ENCODE peak calls at places on chromosomes 1 and 21, in ten cellular contexts. One of them, this sample, is unnamed.

GRCh38 chr1:118809586-118809985 is 178.6 kb downstream of the TBX15 start:
- DNase-seq in Right ventricle myocardium superior: no peak
- DNase-seq in activated CD4-positive, alpha-beta T cell treated with anti-CD3 and anti-CD28 coated beads, Interleukin-2, amount 50 U/mL, for 1 hour: no peak
- DNase-seq in adrenal gland: no peak
- DNase-seq in neuronal stem cell: no peak
- DNase-seq in GM12865: no peak
- DNase-seq in GM03348: no peak
- DNase-seq in NCI-H510A treated with DMSO at 0.1 percent for 48 hours: no peak
- DNase-seq in CD8-positive, alpha-beta memory T cell: no peak
- DNase-seq in NCI-H1694 treated with DMSO at 0.1 percent for 48 hours: no peak
- DNase-seq in this sample: no peak

GRCh38 chr1:211200311-211200710 is 58.9 kb upstream of the RCOR3 start:
- DNase-seq in CD8-positive, alpha-beta memory T cell: no peak
- DNase-seq in adrenal gland: no peak
- DNase-seq in GM03348: no peak
- DNase-seq in activated CD4-positive, alpha-beta T cell treated with anti-CD3 and anti-CD28 coated beads, Interleukin-2, amount 50 U/mL, for 1 hour: no peak
- DNase-seq in NCI-H1694 treated with DMSO at 0.1 percent for 48 hours: no peak
- DNase-seq in Right ventricle myocardium superior: no peak
- DNase-seq in GM12865: no peak
- DNase-seq in neuronal stem cell: no peak
- DNase-seq in NCI-H510A treated with DMSO at 0.1 percent for 48 hours: no peak
- DNase-seq in this sample: no peak

GRCh38 chr1:157429841-157430240 is 122.5 kb downstream of the FCRL5 start:
- DNase-seq in NCI-H1694 treated with DMSO at 0.1 percent for 48 hours: no peak
- DNase-seq in adrenal gland: no peak
- DNase-seq in CD8-positive, alpha-beta memory T cell: no peak
- DNase-seq in NCI-H510A treated with DMSO at 0.1 percent for 48 hours: no peak
- DNase-seq in GM12865: no peak
- DNase-seq in activated CD4-positive, alpha-beta T cell treated with anti-CD3 and anti-CD28 coated beads, Interleukin-2, amount 50 U/mL, for 1 hour: no peak
- DNase-seq in GM03348: no peak
- DNase-seq in neuronal stem cell: no peak
- DNase-seq in Right ventricle myocardium superior: no peak
- DNase-seq in this sample: no peak

GRCh38 chr1:208997726-208998312 is 585.7 kb upstream of the CAMK1G start:
- DNase-seq in Right ventricle myocardium superior: no peak
- DNase-seq in GM12865: peak
- DNase-seq in CD8-positive, alpha-beta memory T cell: no peak
- DNase-seq in activated CD4-positive, alpha-beta T cell treated with anti-CD3 and anti-CD28 coated beads, Interleukin-2, amount 50 U/mL, for 1 hour: no peak
- DNase-seq in adrenal gland: no peak
- DNase-seq in neuronal stem cell: no peak
- DNase-seq in GM03348: peak
- DNase-seq in NCI-H510A treated with DMSO at 0.1 percent for 48 hours: no peak
- DNase-seq in NCI-H1694 treated with DMSO at 0.1 percent for 48 hours: peak
- DNase-seq in this sample: no peak

GRCh38 chr1:116203192-116203723 is 92.1 kb downstream of the MAB21L3 start:
- DNase-seq in Right ventricle myocardium superior: no peak
- DNase-seq in neuronal stem cell: no peak
- DNase-seq in CD8-positive, alpha-beta memory T cell: no peak
- DNase-seq in GM12865: no peak
- DNase-seq in adrenal gland: no peak
- DNase-seq in NCI-H1694 treated with DMSO at 0.1 percent for 48 hours: peak
- DNase-seq in NCI-H510A treated with DMSO at 0.1 percent for 48 hours: no peak
- DNase-seq in GM03348: no peak
- DNase-seq in activated CD4-positive, alpha-beta T cell treated with anti-CD3 and anti-CD28 coated beads, Interleukin-2, amount 50 U/mL, for 1 hour: no peak
- DNase-seq in this sample: no peak

GRCh38 chr1:6937048-6937447 is 151.8 kb downstream of the CAMTA1 start:
- DNase-seq in Right ventricle myocardium superior: no peak
- DNase-seq in adrenal gland: no peak
- DNase-seq in NCI-H510A treated with DMSO at 0.1 percent for 48 hours: no peak
- DNase-seq in CD8-positive, alpha-beta memory T cell: no peak
- DNase-seq in GM03348: no peak
- DNase-seq in neuronal stem cell: no peak
- DNase-seq in activated CD4-positive, alpha-beta T cell treated with anti-CD3 and anti-CD28 coated beads, Interleukin-2, amount 50 U/mL, for 1 hour: no peak
- DNase-seq in NCI-H1694 treated with DMSO at 0.1 percent for 48 hours: no peak
- DNase-seq in GM12865: no peak
- DNase-seq in this sample: no peak

GRCh38 chr1:8438449-8438848 is 120.5 kb downstream of the SLC45A1 start:
- DNase-seq in CD8-positive, alpha-beta memory T cell: no peak
- DNase-seq in activated CD4-positive, alpha-beta T cell treated with anti-CD3 and anti-CD28 coated beads, Interleukin-2, amount 50 U/mL, for 1 hour: no peak
- DNase-seq in NCI-H1694 treated with DMSO at 0.1 percent for 48 hours: no peak
- DNase-seq in NCI-H510A treated with DMSO at 0.1 percent for 48 hours: no peak
- DNase-seq in Right ventricle myocardium superior: no peak
- DNase-seq in adrenal gland: no peak
- DNase-seq in GM03348: no peak
- DNase-seq in neuronal stem cell: no peak
- DNase-seq in GM12865: no peak
- DNase-seq in this sample: no peak

GRCh38 chr1:202143768-202144509 is 598 bp downstream of the ARL8A start:
- DNase-seq in GM03348: peak
- DNase-seq in GM12865: peak
- DNase-seq in CD8-positive, alpha-beta memory T cell: no peak
- DNase-seq in NCI-H510A treated with DMSO at 0.1 percent for 48 hours: no peak
- DNase-seq in neuronal stem cell: no peak
- DNase-seq in adrenal gland: no peak
- DNase-seq in NCI-H1694 treated with DMSO at 0.1 percent for 48 hours: no peak
- DNase-seq in Right ventricle myocardium superior: peak
- DNase-seq in activated CD4-positive, alpha-beta T cell treated with anti-CD3 and anti-CD28 coated beads, Interleukin-2, amount 50 U/mL, for 1 hour: no peak
- DNase-seq in this sample: no peak

GRCh38 chr1:235725493-235725892 is 75.9 kb upstream of the GNG4 start:
- DNase-seq in adrenal gland: no peak
- DNase-seq in activated CD4-positive, alpha-beta T cell treated with anti-CD3 and anti-CD28 coated beads, Interleukin-2, amount 50 U/mL, for 1 hour: no peak
- DNase-seq in GM12865: no peak
- DNase-seq in CD8-positive, alpha-beta memory T cell: no peak
- DNase-seq in Right ventricle myocardium superior: no peak
- DNase-seq in NCI-H1694 treated with DMSO at 0.1 percent for 48 hours: no peak
- DNase-seq in neuronal stem cell: no peak
- DNase-seq in GM03348: peak
- DNase-seq in NCI-H510A treated with DMSO at 0.1 percent for 48 hours: no peak
- DNase-seq in this sample: no peak

GRCh38 chr1:52294580-52294979 is 71.4 kb downstream of the CC2D1B start:
- DNase-seq in activated CD4-positive, alpha-beta T cell treated with anti-CD3 and anti-CD28 coated beads, Interleukin-2, amount 50 U/mL, for 1 hour: no peak
- DNase-seq in adrenal gland: no peak
- DNase-seq in NCI-H510A treated with DMSO at 0.1 percent for 48 hours: no peak
- DNase-seq in NCI-H1694 treated with DMSO at 0.1 percent for 48 hours: no peak
- DNase-seq in CD8-positive, alpha-beta memory T cell: no peak
- DNase-seq in neuronal stem cell: no peak
- DNase-seq in Right ventricle myocardium superior: no peak
- DNase-seq in GM12865: no peak
- DNase-seq in GM03348: peak
- DNase-seq in this sample: no peak

GRCh38 chr21:46295177-46295711 is 9.1 kb downstream of the YBEY start:
- DNase-seq in NCI-H510A treated with DMSO at 0.1 percent for 48 hours: no peak
- DNase-seq in neuronal stem cell: no peak
- DNase-seq in CD8-positive, alpha-beta memory T cell: no peak
- DNase-seq in adrenal gland: no peak
- DNase-seq in Right ventricle myocardium superior: no peak
- DNase-seq in GM12865: no peak
- DNase-seq in GM03348: peak
- DNase-seq in NCI-H1694 treated with DMSO at 0.1 percent for 48 hours: no peak
- DNase-seq in activated CD4-positive, alpha-beta T cell treated with anti-CD3 and anti-CD28 coated beads, Interleukin-2, amount 50 U/mL, for 1 hour: no peak
- DNase-seq in this sample: no peak

GRCh38 chr1:46041551-46041950 is 90.9 kb downstream of the PIK3R3 start:
- DNase-seq in activated CD4-positive, alpha-beta T cell treated with anti-CD3 and anti-CD28 coated beads, Interleukin-2, amount 50 U/mL, for 1 hour: no peak
- DNase-seq in CD8-positive, alpha-beta memory T cell: no peak
- DNase-seq in Right ventricle myocardium superior: no peak
- DNase-seq in adrenal gland: no peak
- DNase-seq in GM03348: no peak
- DNase-seq in NCI-H1694 treated with DMSO at 0.1 percent for 48 hours: no peak
- DNase-seq in NCI-H510A treated with DMSO at 0.1 percent for 48 hours: no peak
- DNase-seq in GM12865: peak
- DNase-seq in neuronal stem cell: no peak
- DNase-seq in this sample: no peak

GRCh38 chr1:160767417-160768294 is 28.3 kb upstream of the LY9 start:
- DNase-seq in GM12865: peak
- DNase-seq in CD8-positive, alpha-beta memory T cell: no peak
- DNase-seq in neuronal stem cell: no peak
- DNase-seq in Right ventricle myocardium superior: no peak
- DNase-seq in activated CD4-positive, alpha-beta T cell treated with anti-CD3 and anti-CD28 coated beads, Interleukin-2, amount 50 U/mL, for 1 hour: peak
- DNase-seq in NCI-H1694 treated with DMSO at 0.1 percent for 48 hours: no peak
- DNase-seq in GM03348: no peak
- DNase-seq in NCI-H510A treated with DMSO at 0.1 percent for 48 hours: no peak
- DNase-seq in adrenal gland: no peak
- DNase-seq in this sample: no peak

GRCh38 chr1:118247593-118247992 is 62.6 kb upstream of the SPAG17 start:
- DNase-seq in neuronal stem cell: no peak
- DNase-seq in NCI-H1694 treated with DMSO at 0.1 percent for 48 hours: no peak
- DNase-seq in NCI-H510A treated with DMSO at 0.1 percent for 48 hours: peak
- DNase-seq in GM03348: peak
- DNase-seq in adrenal gland: no peak
- DNase-seq in CD8-positive, alpha-beta memory T cell: no peak
- DNase-seq in activated CD4-positive, alpha-beta T cell treated with anti-CD3 and anti-CD28 coated beads, Interleukin-2, amount 50 U/mL, for 1 hour: no peak
- DNase-seq in GM12865: peak
- DNase-seq in Right ventricle myocardium superior: no peak
- DNase-seq in this sample: no peak

GRCh38 chr1:206608108-206608698 is 4.1 kb downstream of the EIF2D start:
- DNase-seq in neuronal stem cell: peak
- DNase-seq in adrenal gland: no peak
- DNase-seq in GM03348: peak
- DNase-seq in NCI-H1694 treated with DMSO at 0.1 percent for 48 hours: peak
- DNase-seq in NCI-H510A treated with DMSO at 0.1 percent for 48 hours: peak
- DNase-seq in Right ventricle myocardium superior: no peak
- DNase-seq in CD8-positive, alpha-beta memory T cell: peak
- DNase-seq in GM12865: peak
- DNase-seq in activated CD4-positive, alpha-beta T cell treated with anti-CD3 and anti-CD28 coated beads, Interleukin-2, amount 50 U/mL, for 1 hour: peak
- DNase-seq in this sample: peak

GRCh38 chr1:199574949-199575348 is 452.6 kb upstream of the NR5A2 start:
- DNase-seq in adrenal gland: no peak
- DNase-seq in neuronal stem cell: no peak
- DNase-seq in NCI-H1694 treated with DMSO at 0.1 percent for 48 hours: no peak
- DNase-seq in NCI-H510A treated with DMSO at 0.1 percent for 48 hours: no peak
- DNase-seq in activated CD4-positive, alpha-beta T cell treated with anti-CD3 and anti-CD28 coated beads, Interleukin-2, amount 50 U/mL, for 1 hour: no peak
- DNase-seq in CD8-positive, alpha-beta memory T cell: no peak
- DNase-seq in GM12865: peak
- DNase-seq in Right ventricle myocardium superior: no peak
- DNase-seq in GM03348: no peak
- DNase-seq in this sample: no peak

GRCh38 chr1:203133969-203134725 is 6.6 kb downstream of the ADORA1 start:
- DNase-seq in neuronal stem cell: no peak
- DNase-seq in GM03348: no peak
- DNase-seq in NCI-H510A treated with DMSO at 0.1 percent for 48 hours: no peak
- DNase-seq in adrenal gland: no peak
- DNase-seq in CD8-positive, alpha-beta memory T cell: no peak
- DNase-seq in GM12865: no peak
- DNase-seq in activated CD4-positive, alpha-beta T cell treated with anti-CD3 and anti-CD28 coated beads, Interleukin-2, amount 50 U/mL, for 1 hour: no peak
- DNase-seq in NCI-H1694 treated with DMSO at 0.1 percent for 48 hours: no peak
- DNase-seq in Right ventricle myocardium superior: no peak
- DNase-seq in this sample: no peak

GRCh38 chr1:77313491-77313890 is 31.7 kb downstream of the AK5 start:
- DNase-seq in CD8-positive, alpha-beta memory T cell: no peak
- DNase-seq in GM03348: no peak
- DNase-seq in NCI-H510A treated with DMSO at 0.1 percent for 48 hours: no peak
- DNase-seq in Right ventricle myocardium superior: no peak
- DNase-seq in NCI-H1694 treated with DMSO at 0.1 percent for 48 hours: no peak
- DNase-seq in neuronal stem cell: peak
- DNase-seq in activated CD4-positive, alpha-beta T cell treated with anti-CD3 and anti-CD28 coated beads, Interleukin-2, amount 50 U/mL, for 1 hour: peak
- DNase-seq in adrenal gland: peak
- DNase-seq in GM12865: peak
- DNase-seq in this sample: no peak

GRCh38 chr1:17874231-17874630 is 119.1 kb downstream of the ACTL8 start:
- DNase-seq in GM12865: no peak
- DNase-seq in CD8-positive, alpha-beta memory T cell: no peak
- DNase-seq in neuronal stem cell: no peak
- DNase-seq in NCI-H510A treated with DMSO at 0.1 percent for 48 hours: no peak
- DNase-seq in activated CD4-positive, alpha-beta T cell treated with anti-CD3 and anti-CD28 coated beads, Interleukin-2, amount 50 U/mL, for 1 hour: no peak
- DNase-seq in adrenal gland: no peak
- DNase-seq in Right ventricle myocardium superior: no peak
- DNase-seq in GM03348: peak
- DNase-seq in NCI-H1694 treated with DMSO at 0.1 percent for 48 hours: no peak
- DNase-seq in this sample: peak

GRCh38 chr21:46622226-46622625 is 13.2 kb upstream of the PRMT2 start:
- DNase-seq in NCI-H510A treated with DMSO at 0.1 percent for 48 hours: no peak
- DNase-seq in adrenal gland: peak
- DNase-seq in CD8-positive, alpha-beta memory T cell: no peak
- DNase-seq in NCI-H1694 treated with DMSO at 0.1 percent for 48 hours: no peak
- DNase-seq in GM12865: no peak
- DNase-seq in neuronal stem cell: peak
- DNase-seq in GM03348: no peak
- DNase-seq in Right ventricle myocardium superior: peak
- DNase-seq in activated CD4-positive, alpha-beta T cell treated with anti-CD3 and anti-CD28 coated beads, Interleukin-2, amount 50 U/mL, for 1 hour: peak
- DNase-seq in this sample: no peak